ENCODE peak calls at places on chromosomes 6 and 20, in five cellular contexts. R, G, Q, H and E are unnamed samples.

GRCh38 chr6:100622907-100623692 is 158.4 kb upstream of the SIM1 start:
- DNase-seq in Q (no peak), G (no peak), H (peak), R (no peak), E (no peak)

GRCh38 chr6:81979767-81980166 is 227.3 kb upstream of the TENT5A start:
- DNase-seq in Q (no peak), R (no peak), G (no peak), H (no peak), E (no peak)

GRCh38 chr6:44649365-44650025 is 262.0 kb downstream of the CDC5L start:
- DNase-seq in G (no peak), R (no peak), Q (no peak), H (peak), E (no peak)

GRCh38 chr6:157946865-157947532 is 34.7 kb upstream of the SYNJ2 start:
- DNase-seq in R (no peak), G (peak), Q (no peak), H (peak), E (peak)

GRCh38 chr6:38495922-38496635 is 143.7 kb downstream of the BTBD9 start:
- DNase-seq in H (no peak), G (no peak), Q (no peak), R (no peak), E (no peak)

GRCh38 chr6:166258854-166259276 is 49.3 kb downstream of the PRR18 start:
- DNase-seq in G (peak), R (no peak), Q (no peak), H (no peak), E (peak)

GRCh38 chr6:143621876-143622605 is 55.7 kb upstream of the PHACTR2 start:
- DNase-seq in H (peak), R (no peak), Q (no peak), G (no peak), E (no peak)

GRCh38 chr6:134373282-134373922 is 55.5 kb upstream of the SGK1 start:
- DNase-seq in G (peak), H (peak), Q (no peak), R (no peak), E (no peak)

GRCh38 chr20:48338717-48339116 is 489.1 kb downstream of the PREX1 start:
- DNase-seq in R (no peak), H (peak), G (no peak), Q (no peak), E (no peak)

GRCh38 chr6:3841711-3842565 is 7.2 kb upstream of the FAM50B start:
- DNase-seq in Q (no peak), G (no peak), H (peak), R (no peak), E (no peak)

GRCh38 chr20:38315290-38315966 is 11.5 kb downstream of the BPI start:
- DNase-seq in Q (no peak), G (peak), R (no peak), H (peak), E (no peak)

GRCh38 chr20:873875-874607 is 40.5 kb downstream of the FAM110A start:
- DNase-seq in Q (no peak), R (no peak), G (no peak), H (no peak), E (no peak)

GRCh38 chr6:137025786-137026730 is 18.7 kb downstream of the IL20RA start:
- DNase-seq in R (no peak), G (peak), Q (no peak), H (no peak), E (no peak)

GRCh38 chr6:91387290-91388062 is 800.6 kb upstream of the MAP3K7 start:
- DNase-seq in G (no peak), Q (no peak), H (no peak), R (peak), E (no peak)

GRCh38 chr6:106087548-106088325 is 1.6 kb downstream of the PRDM1 start:
- DNase-seq in Q (peak), G (no peak), R (no peak), H (peak), E (no peak)

GRCh38 chr6:109456710-109457595 is 1.4 kb upstream of the MICAL1 start:
- DNase-seq in R (no peak), Q (no peak), G (no peak), H (peak), E (no peak)

GRCh38 chr6:96626749-96627353 is 63.9 kb downstream of the FHL5 start:
- DNase-seq in G (peak), R (no peak), H (peak), Q (no peak), E (peak)

GRCh38 chr20:55514498-55514897 is 490.8 kb downstream of the CBLN4 start:
- DNase-seq in G (no peak), H (no peak), Q (no peak), R (no peak), E (no peak)

GRCh38 chr20:17227199-17227535 is 327 bp downstream of the PCSK2 start:
- DNase-seq in G (no peak), R (no peak), Q (no peak), H (no peak), E (no peak)

GRCh38 chr6:11317885-11318771 is 85.7 kb upstream of the NEDD9 start:
- DNase-seq in R (no peak), Q (no peak), H (peak), G (peak), E (peak)

GRCh38 chr20:32427996-32428395 is 69.9 kb downstream of the ASXL1 start:
- DNase-seq in R (no peak), G (no peak), H (no peak), Q (no peak), E (no peak)

GRCh38 chr6:163354779-163355431 is 59.6 kb upstream of the QKI start:
- DNase-seq in H (peak), Q (peak), R (no peak), G (peak), E (no peak)

GRCh38 chr6:11613858-11614257 is 76.3 kb downstream of the TMEM170B start:
- DNase-seq in Q (no peak), G (no peak), H (peak), R (no peak), E (no peak)

GRCh38 chr6:106125925-106126435 is 39.8 kb downstream of the PRDM1 start:
- DNase-seq in R (no peak), G (peak), Q (no peak), H (no peak), E (no peak)

GRCh38 chr20:46951840-46952497 is 57.3 kb downstream of the EYA2 start:
- DNase-seq in G (no peak), R (no peak), H (peak), Q (no peak), E (no peak)

GRCh38 chr6:44785123-44785522 is 397.6 kb downstream of the CDC5L start:
- DNase-seq in H (no peak), G (no peak), R (no peak), Q (no peak), E (no peak)

GRCh38 chr6:136059308-136059707 is 190.8 kb downstream of the MTFR2 start:
- DNase-seq in R (no peak), Q (no peak), H (no peak), G (no peak), E (no peak)

GRCh38 chr6:138346302-138347195 is 31.2 kb upstream of the SMIM28 start:
- DNase-seq in R (no peak), H (peak), G (no peak), Q (no peak), E (no peak)

GRCh38 chr6:80543598-80544181 is 437.2 kb downstream of the BCKDHB start:
- DNase-seq in G (no peak), R (no peak), H (peak), Q (no peak), E (no peak)

GRCh38 chr20:50224553-50225255 is 34.1 kb downstream of the CEBPB start:
- DNase-seq in G (peak), Q (peak), R (no peak), H (peak), E (no peak)
- TF ChIP-seq POLR2A in G (no peak), Q (no peak), R (no peak), H (peak), E (no peak)

DNA sequence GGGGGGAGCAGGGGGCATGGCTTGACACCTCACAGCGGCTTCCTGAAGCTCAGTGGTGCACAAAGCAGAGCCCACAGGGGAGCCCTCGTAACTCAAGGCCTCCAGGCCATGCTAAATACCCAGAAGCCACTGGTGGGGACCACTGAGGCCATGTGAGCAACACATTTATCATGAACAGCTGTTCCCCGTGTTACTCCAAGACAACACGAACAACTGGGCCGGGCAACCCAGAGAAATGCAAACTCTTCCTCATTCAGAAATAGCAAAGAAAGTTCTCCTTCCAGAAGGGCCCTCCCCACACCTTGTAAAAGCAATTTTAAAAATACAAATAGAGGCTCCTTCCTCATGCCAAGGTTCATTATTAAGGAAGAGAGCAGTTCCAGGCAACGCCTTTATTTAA is 36.3 kb upstream of the SLCO4A1 start:
- DNase-seq in G (peak), R (no peak), Q (peak), H (no peak), E (no peak)
- TF ChIP-seq POLR2A in G (no peak), R (no peak), Q (no peak), H (no peak), E (no peak)

DNA sequence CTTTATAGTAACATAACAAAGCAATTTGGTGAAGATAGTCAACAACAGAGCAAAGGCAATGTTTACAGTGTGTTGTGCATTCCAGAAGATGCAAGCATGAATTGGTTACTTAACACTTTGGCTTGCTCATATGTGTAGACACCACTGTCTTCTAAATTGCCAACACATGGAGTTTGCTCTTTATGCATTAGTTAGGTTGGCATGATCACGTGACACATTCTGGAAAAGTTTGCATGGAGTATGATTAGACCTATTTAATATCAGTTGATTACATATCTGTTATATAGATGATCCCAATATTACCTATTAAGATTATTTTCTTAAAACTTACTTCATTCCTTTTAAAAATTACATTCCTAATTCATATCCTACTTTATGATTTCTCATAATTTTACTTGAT is 197.6 kb downstream of the RIMS1 start:
- DNase-seq in R (no peak), Q (no peak), G (no peak), H (no peak), E (no peak)
- TF ChIP-seq POLR2A in R (no peak), Q (no peak), G (no peak), H (no peak), E (no peak)

GRCh38 chr6:27127874-27128795 is 119.4 kb upstream of the PRSS16 start:
- DNase-seq in Q (no peak), R (no peak), H (no peak), G (no peak), E (no peak)
- TF ChIP-seq POLR2A in Q (no peak), R (no peak), H (no peak), G (no peak), E (no peak)

GRCh38 chr20:10171864-10172751 is 46.5 kb upstream of the SNAP25 start:
- DNase-seq in R (no peak), G (peak), Q (peak), H (peak), E (no peak)
- TF ChIP-seq POLR2A in R (no peak), G (no peak), Q (no peak), H (no peak), E (no peak)

DNA sequence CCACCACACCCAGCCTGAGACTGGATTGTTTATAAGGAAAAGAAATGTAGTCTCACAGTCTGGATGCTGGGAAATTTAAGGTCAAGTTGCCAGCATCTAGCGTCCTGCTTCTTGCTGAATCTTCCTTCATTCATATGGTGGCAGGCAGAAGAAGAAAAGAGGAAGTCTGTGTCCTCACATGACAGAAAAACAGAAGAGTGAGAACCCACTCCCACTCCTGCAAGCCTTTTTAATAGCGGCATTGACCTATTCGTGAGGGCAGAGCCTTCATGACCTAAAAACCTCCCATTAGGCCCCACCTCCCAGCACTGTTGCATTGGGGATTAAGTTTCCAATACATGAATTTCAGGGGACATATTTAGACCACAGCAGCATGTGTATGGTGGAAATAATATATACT is 160.8 kb upstream of the BMP2 start:
- DNase-seq in R (no peak), Q (no peak), H (no peak), G (peak), E (no peak)
- TF ChIP-seq POLR2A in R (no peak), Q (no peak), H (no peak), G (no peak), E (no peak)

DNA sequence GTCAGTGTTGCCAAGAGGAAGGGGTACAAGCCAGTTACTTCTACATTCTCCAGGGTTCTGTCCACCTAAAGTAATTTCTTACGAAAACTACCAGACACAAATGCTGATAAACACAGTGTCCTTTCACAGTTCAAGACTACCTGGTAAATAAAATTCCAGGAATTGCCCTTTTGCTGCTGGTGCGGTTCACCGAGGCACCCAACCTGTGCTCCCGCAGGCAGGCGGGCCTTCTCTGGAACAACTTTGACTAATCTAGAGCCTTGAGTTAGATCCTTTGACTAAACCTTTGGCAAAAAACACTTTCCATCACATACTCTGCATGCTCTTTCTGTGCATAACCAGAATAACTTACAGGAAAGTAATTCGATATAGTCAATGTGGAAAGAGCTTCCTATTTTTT is 107.0 kb downstream of the HUS1B start:
- DNase-seq in H (no peak), Q (no peak), R (no peak), G (no peak), E (no peak)
- TF ChIP-seq POLR2A in H (no peak), Q (no peak), R (no peak), G (no peak), E (no peak)

GRCh38 chr20:62653373-62653772 is 11.1 kb downstream of the SLCO4A1 start:
- DNase-seq in R (no peak), H (no peak), G (no peak), Q (no peak), E (no peak)

GRCh38 chr20:62651285-62652021 is 9.2 kb downstream of the SLCO4A1 start:
- DNase-seq in H (peak), G (no peak), Q (no peak), R (no peak), E (peak)

GRCh38 chr20:62652894-62653305 is 10.6 kb downstream of the SLCO4A1 start:
- DNase-seq in R (no peak), H (no peak), Q (no peak), G (no peak), E (no peak)

GRCh38 chr20:62650551-62651284 is 8.4 kb downstream of the SLCO4A1 start:
- DNase-seq in G (no peak), R (no peak), H (no peak), Q (no peak), E (no peak)

DNA sequence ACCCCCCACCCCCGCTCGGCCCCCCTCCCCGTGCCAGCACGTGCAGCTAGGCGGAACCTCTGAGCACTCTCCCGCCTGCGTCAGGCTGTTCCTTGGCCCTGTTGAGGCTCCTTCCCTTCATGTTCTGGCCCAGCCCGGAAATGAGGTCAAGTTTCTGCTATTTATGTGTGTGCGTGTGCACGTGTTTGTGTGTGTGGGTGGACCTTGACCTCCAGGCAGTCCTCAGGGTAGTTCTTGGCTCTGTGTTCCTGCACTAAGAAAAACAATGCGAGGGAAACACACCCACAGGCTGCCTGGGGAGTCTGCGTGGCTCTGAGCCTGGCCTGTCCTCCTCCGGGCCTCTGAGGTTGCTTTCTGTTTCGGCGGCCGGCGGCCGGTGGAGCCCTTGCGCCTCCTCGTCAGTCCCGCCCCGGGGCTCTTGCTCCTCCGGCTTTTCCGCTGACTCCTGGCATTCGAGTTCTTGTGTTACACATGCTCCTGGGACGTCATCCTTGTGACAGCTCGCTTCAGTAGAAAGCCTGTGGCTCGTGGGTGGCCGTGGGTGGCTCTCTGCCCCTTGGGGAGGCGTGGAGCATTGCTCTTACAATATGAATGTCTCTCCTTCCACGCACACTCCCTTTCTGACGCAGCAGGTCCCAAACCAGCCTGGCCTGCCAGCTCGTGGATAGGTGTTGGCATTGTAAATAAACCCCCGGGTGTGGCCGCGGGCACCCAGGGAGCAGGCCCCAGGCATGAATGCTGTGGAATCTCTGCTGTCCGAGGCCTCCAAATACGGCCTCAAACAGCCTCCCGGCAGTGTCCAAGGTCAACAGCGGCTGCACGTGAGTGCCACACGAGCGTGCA is 10.0 kb downstream of the SLCO4A1 start:
- DNase-seq in Q (peak), H (peak), G (no peak), R (no peak), E (peak)
- TF ChIP-seq POLR2A in Q (no peak), H (peak), G (no peak), R (no peak), E (no peak)

DNA sequence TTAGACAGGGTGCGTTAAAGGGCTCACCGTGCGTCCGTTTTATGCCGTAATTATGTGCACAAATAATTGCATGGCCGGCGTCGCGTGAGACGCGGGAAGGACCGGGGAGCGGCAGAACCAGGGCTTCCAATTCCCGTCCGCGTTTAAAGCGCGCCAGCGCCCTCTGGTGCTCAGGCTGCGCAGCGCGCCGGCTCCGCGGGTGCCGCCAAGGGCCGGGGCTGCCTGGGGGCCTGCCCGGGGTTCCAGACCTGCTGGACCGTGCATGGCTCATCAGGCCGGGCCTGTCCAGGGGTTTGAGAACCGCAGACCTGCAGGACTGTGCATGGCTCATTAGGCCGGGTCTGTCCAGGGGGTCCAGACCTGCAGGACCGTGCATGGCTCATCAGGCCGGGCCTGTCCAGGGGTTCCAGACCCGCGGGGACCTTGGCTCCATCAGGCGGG is 369.0 kb downstream of the THBS2 start:
- DNase-seq in G (peak), H (peak), Q (peak), R (no peak), E (peak)
- TF ChIP-seq POLR2A in G (no peak), H (no peak), Q (no peak), R (no peak), E (no peak)